ENCODE peak calls at places on chromosome 19, in four cellular contexts. One of them, this sample, is unnamed.

GRCh38 chr19:15935167-15935702 is 906 bp upstream of the CYP4F11 start:
- DNase-seq in body of pancreas: no peak
- DNase-seq in RWPE1: peak
- DNase-seq in activated CD8-positive, alpha-beta T cell treated with anti-CD3 and anti-CD28 coated beads for 36 hours: no peak
- DNase-seq in this sample: no peak

GRCh38 chr19:38035515-38036495 is 128.8 kb downstream of the SIPA1L3 start:
- DNase-seq in body of pancreas: no peak
- DNase-seq in activated CD8-positive, alpha-beta T cell treated with anti-CD3 and anti-CD28 coated beads for 36 hours: no peak
- DNase-seq in RWPE1: no peak
- DNase-seq in this sample: no peak

GRCh38 chr19:38743394-38744297 is 628 bp downstream of the CAPN12 start:
- DNase-seq in RWPE1: no peak
- DNase-seq in body of pancreas: no peak
- DNase-seq in activated CD8-positive, alpha-beta T cell treated with anti-CD3 and anti-CD28 coated beads for 36 hours: no peak
- DNase-seq in this sample: no peak

GRCh38 chr19:51093510-51094345 is 11.0 kb upstream of the KLK14 start:
- DNase-seq in activated CD8-positive, alpha-beta T cell treated with anti-CD3 and anti-CD28 coated beads for 36 hours: no peak
- DNase-seq in body of pancreas: no peak
- DNase-seq in RWPE1: no peak
- DNase-seq in this sample: no peak

GRCh38 chr19:51690359-51691121 is 2.6 kb upstream of the SPACA6 start:
- DNase-seq in RWPE1: no peak
- DNase-seq in activated CD8-positive, alpha-beta T cell treated with anti-CD3 and anti-CD28 coated beads for 36 hours: peak
- DNase-seq in body of pancreas: peak
- DNase-seq in this sample: peak

GRCh38 chr19:57620673-57621348 is 6.8 kb downstream of the ZNF134 start:
- DNase-seq in activated CD8-positive, alpha-beta T cell treated with anti-CD3 and anti-CD28 coated beads for 36 hours: no peak
- DNase-seq in body of pancreas: no peak
- DNase-seq in RWPE1: no peak
- DNase-seq in this sample: no peak

GRCh38 chr19:42124386-42124901 is 7.8 kb downstream of the POU2F2 start:
- DNase-seq in body of pancreas: no peak
- DNase-seq in activated CD8-positive, alpha-beta T cell treated with anti-CD3 and anti-CD28 coated beads for 36 hours: no peak
- DNase-seq in RWPE1: no peak
- DNase-seq in this sample: no peak

GRCh38 chr19:58009666-58010301 is 7.2 kb upstream of the ZNF606 start:
- DNase-seq in body of pancreas: peak
- DNase-seq in RWPE1: peak
- DNase-seq in activated CD8-positive, alpha-beta T cell treated with anti-CD3 and anti-CD28 coated beads for 36 hours: peak
- DNase-seq in this sample: no peak

GRCh38 chr19:16836115-16836905 is 7.1 kb downstream of the SIN3B start:
- DNase-seq in body of pancreas: peak
- DNase-seq in RWPE1: no peak
- DNase-seq in activated CD8-positive, alpha-beta T cell treated with anti-CD3 and anti-CD28 coated beads for 36 hours: peak
- DNase-seq in this sample: no peak

GRCh38 chr19:34676697-34677385 is at the start of gene SCGB2B2:
- DNase-seq in RWPE1: peak
- DNase-seq in body of pancreas: no peak
- DNase-seq in activated CD8-positive, alpha-beta T cell treated with anti-CD3 and anti-CD28 coated beads for 36 hours: peak
- DNase-seq in this sample: no peak

GRCh38 chr19:45607071-45608029 is 5.3 kb upstream of the GPR4 start:
- DNase-seq in RWPE1: peak
- DNase-seq in body of pancreas: peak
- DNase-seq in activated CD8-positive, alpha-beta T cell treated with anti-CD3 and anti-CD28 coated beads for 36 hours: peak
- DNase-seq in this sample: peak

GRCh38 chr19:7512400-7512851 is 3.5 kb upstream of the ZNF358 start:
- DNase-seq in activated CD8-positive, alpha-beta T cell treated with anti-CD3 and anti-CD28 coated beads for 36 hours: no peak
- DNase-seq in RWPE1: no peak
- DNase-seq in body of pancreas: no peak
- DNase-seq in this sample: no peak

GRCh38 chr19:2477732-2478191 is 1.8 kb downstream of the GADD45B start:
- DNase-seq in body of pancreas: no peak
- DNase-seq in activated CD8-positive, alpha-beta T cell treated with anti-CD3 and anti-CD28 coated beads for 36 hours: peak
- DNase-seq in RWPE1: no peak
- DNase-seq in this sample: no peak

GRCh38 chr19:38739440-38740251 is 4.6 kb downstream of the CAPN12 start:
- DNase-seq in RWPE1: no peak
- DNase-seq in activated CD8-positive, alpha-beta T cell treated with anti-CD3 and anti-CD28 coated beads for 36 hours: peak
- DNase-seq in body of pancreas: no peak
- DNase-seq in this sample: no peak

GRCh38 chr19:16893686-16893990 is 4.8 kb downstream of the F2RL3 start:
- DNase-seq in RWPE1: no peak
- DNase-seq in body of pancreas: no peak
- DNase-seq in activated CD8-positive, alpha-beta T cell treated with anti-CD3 and anti-CD28 coated beads for 36 hours: no peak
- DNase-seq in this sample: no peak

GRCh38 chr19:7307590-7308218 is 13.5 kb upstream of the INSR start:
- DNase-seq in activated CD8-positive, alpha-beta T cell treated with anti-CD3 and anti-CD28 coated beads for 36 hours: no peak
- DNase-seq in body of pancreas: no peak
- DNase-seq in RWPE1: no peak
- DNase-seq in this sample: no peak

GRCh38 chr19:33796164-33797100 is at the start of gene KCTD15:
- DNase-seq in body of pancreas: peak
- DNase-seq in activated CD8-positive, alpha-beta T cell treated with anti-CD3 and anti-CD28 coated beads for 36 hours: peak
- DNase-seq in RWPE1: no peak
- DNase-seq in this sample: peak

GRCh38 chr19:48194041-48194871 is 23.8 kb downstream of the ZSWIM9 start:
- DNase-seq in RWPE1: no peak
- DNase-seq in activated CD8-positive, alpha-beta T cell treated with anti-CD3 and anti-CD28 coated beads for 36 hours: peak
- DNase-seq in body of pancreas: peak
- DNase-seq in this sample: peak

GRCh38 chr19:52673014-52673413 is 34.9 kb upstream of the ZNF83 start:
- DNase-seq in body of pancreas: no peak
- DNase-seq in RWPE1: no peak
- DNase-seq in activated CD8-positive, alpha-beta T cell treated with anti-CD3 and anti-CD28 coated beads for 36 hours: no peak
- DNase-seq in this sample: no peak

GRCh38 chr19:39389621-39390414 is 1.1 kb downstream of the PAF1 start:
- DNase-seq in activated CD8-positive, alpha-beta T cell treated with anti-CD3 and anti-CD28 coated beads for 36 hours: no peak
- DNase-seq in RWPE1: no peak
- DNase-seq in body of pancreas: no peak
- DNase-seq in this sample: no peak

GRCh38 chr19:34254552-34255432 is at the start of gene GARRE1:
- DNase-seq in RWPE1: peak
- DNase-seq in body of pancreas: peak
- DNase-seq in activated CD8-positive, alpha-beta T cell treated with anti-CD3 and anti-CD28 coated beads for 36 hours: peak
- DNase-seq in this sample: peak

GRCh38 chr19:17725422-17726078 is 6.3 kb downstream of the MAP1S start:
- DNase-seq in body of pancreas: no peak
- DNase-seq in activated CD8-positive, alpha-beta T cell treated with anti-CD3 and anti-CD28 coated beads for 36 hours: peak
- DNase-seq in RWPE1: no peak
- DNase-seq in this sample: no peak

GRCh38 chr19:52585101-52585500 is 15.0 kb downstream of the ZNF701 start:
- DNase-seq in activated CD8-positive, alpha-beta T cell treated with anti-CD3 and anti-CD28 coated beads for 36 hours: no peak
- DNase-seq in RWPE1: no peak
- DNase-seq in body of pancreas: no peak
- DNase-seq in this sample: no peak

GRCh38 chr19:31350693-31351211 is 1.5 kb upstream of the TSHZ3 start:
- DNase-seq in body of pancreas: peak
- DNase-seq in RWPE1: no peak
- DNase-seq in activated CD8-positive, alpha-beta T cell treated with anti-CD3 and anti-CD28 coated beads for 36 hours: peak
- DNase-seq in this sample: peak

GRCh38 chr19:38665950-38666661 is 18.7 kb downstream of the ACTN4 start:
- DNase-seq in activated CD8-positive, alpha-beta T cell treated with anti-CD3 and anti-CD28 coated beads for 36 hours: no peak
- DNase-seq in RWPE1: no peak
- DNase-seq in body of pancreas: peak
- DNase-seq in this sample: peak

GRCh38 chr19:54297759-54298305 is 15.1 kb downstream of the LILRA5 start:
- DNase-seq in activated CD8-positive, alpha-beta T cell treated with anti-CD3 and anti-CD28 coated beads for 36 hours: no peak
- DNase-seq in body of pancreas: no peak
- DNase-seq in RWPE1: no peak
- DNase-seq in this sample: no peak

GRCh38 chr19:28213476-28214082 is 999.4 kb downstream of the UQCRFS1 start:
- DNase-seq in body of pancreas: no peak
- DNase-seq in activated CD8-positive, alpha-beta T cell treated with anti-CD3 and anti-CD28 coated beads for 36 hours: peak
- DNase-seq in RWPE1: no peak
- DNase-seq in this sample: no peak

GRCh38 chr19:38173324-38174041 is 50.5 kb downstream of the DPF1 start:
- DNase-seq in activated CD8-positive, alpha-beta T cell treated with anti-CD3 and anti-CD28 coated beads for 36 hours: no peak
- DNase-seq in body of pancreas: peak
- DNase-seq in RWPE1: peak
- DNase-seq in this sample: no peak

GRCh38 chr19:38780443-38780842 is 7.1 kb upstream of the LGALS7 start:
- DNase-seq in RWPE1: no peak
- DNase-seq in activated CD8-positive, alpha-beta T cell treated with anti-CD3 and anti-CD28 coated beads for 36 hours: no peak
- DNase-seq in body of pancreas: no peak
- DNase-seq in this sample: no peak

GRCh38 chr19:4748185-4748584 is 24.5 kb upstream of the DPP9 start:
- DNase-seq in RWPE1: no peak
- DNase-seq in body of pancreas: no peak
- DNase-seq in activated CD8-positive, alpha-beta T cell treated with anti-CD3 and anti-CD28 coated beads for 36 hours: no peak
- DNase-seq in this sample: no peak

DNA sequence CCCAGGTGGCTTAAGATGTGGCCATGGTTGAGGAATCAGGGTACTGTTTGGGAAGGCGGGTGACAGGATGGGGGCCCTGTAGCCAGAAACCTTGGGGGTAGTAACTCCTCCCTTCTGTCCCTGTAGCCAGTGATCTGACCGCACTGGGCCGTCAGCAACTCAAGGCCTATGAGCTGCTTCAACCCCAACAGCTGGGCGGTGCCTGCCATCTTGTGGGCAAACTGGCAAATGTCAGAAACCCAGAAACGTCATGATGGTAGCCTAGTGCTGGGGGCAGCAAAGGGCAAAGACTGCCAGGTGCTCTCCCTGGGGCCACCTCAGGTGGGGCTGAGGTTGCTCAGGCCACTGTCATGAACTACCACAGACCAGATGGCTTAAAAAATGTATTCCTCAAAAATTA is 3.5 kb downstream of the COPE start:
- DNase-seq in RWPE1: no peak
- DNase-seq in activated CD8-positive, alpha-beta T cell treated with anti-CD3 and anti-CD28 coated beads for 36 hours: peak
- DNase-seq in body of pancreas: peak
- DNase-seq in this sample: peak
- TF ChIP-seq CTCF in RWPE1: no peak
- TF ChIP-seq CTCF in activated CD8-positive, alpha-beta T cell treated with anti-CD3 and anti-CD28 coated beads for 36 hours: peak
- TF ChIP-seq CTCF in body of pancreas: peak
- TF ChIP-seq CTCF in this sample: peak

GRCh38 chr19:23403024-23403423 is 7.8 kb upstream of the ZNF91 start:
- DNase-seq in RWPE1: no peak
- DNase-seq in body of pancreas: no peak
- DNase-seq in activated CD8-positive, alpha-beta T cell treated with anti-CD3 and anti-CD28 coated beads for 36 hours: no peak
- DNase-seq in this sample: no peak

GRCh38 chr19:23402388-23402787 is 7.1 kb upstream of the ZNF91 start:
- DNase-seq in body of pancreas: no peak
- DNase-seq in activated CD8-positive, alpha-beta T cell treated with anti-CD3 and anti-CD28 coated beads for 36 hours: peak
- DNase-seq in RWPE1: no peak
- DNase-seq in this sample: no peak

GRCh38 chr19:23404676-23405075 is 9.4 kb upstream of the ZNF91 start:
- DNase-seq in body of pancreas: no peak
- DNase-seq in activated CD8-positive, alpha-beta T cell treated with anti-CD3 and anti-CD28 coated beads for 36 hours: no peak
- DNase-seq in RWPE1: no peak
- DNase-seq in this sample: no peak

GRCh38 chr19:23401086-23401485 is 5.8 kb upstream of the ZNF91 start:
- DNase-seq in activated CD8-positive, alpha-beta T cell treated with anti-CD3 and anti-CD28 coated beads for 36 hours: no peak
- DNase-seq in RWPE1: no peak
- DNase-seq in body of pancreas: no peak
- DNase-seq in this sample: no peak

DNA sequence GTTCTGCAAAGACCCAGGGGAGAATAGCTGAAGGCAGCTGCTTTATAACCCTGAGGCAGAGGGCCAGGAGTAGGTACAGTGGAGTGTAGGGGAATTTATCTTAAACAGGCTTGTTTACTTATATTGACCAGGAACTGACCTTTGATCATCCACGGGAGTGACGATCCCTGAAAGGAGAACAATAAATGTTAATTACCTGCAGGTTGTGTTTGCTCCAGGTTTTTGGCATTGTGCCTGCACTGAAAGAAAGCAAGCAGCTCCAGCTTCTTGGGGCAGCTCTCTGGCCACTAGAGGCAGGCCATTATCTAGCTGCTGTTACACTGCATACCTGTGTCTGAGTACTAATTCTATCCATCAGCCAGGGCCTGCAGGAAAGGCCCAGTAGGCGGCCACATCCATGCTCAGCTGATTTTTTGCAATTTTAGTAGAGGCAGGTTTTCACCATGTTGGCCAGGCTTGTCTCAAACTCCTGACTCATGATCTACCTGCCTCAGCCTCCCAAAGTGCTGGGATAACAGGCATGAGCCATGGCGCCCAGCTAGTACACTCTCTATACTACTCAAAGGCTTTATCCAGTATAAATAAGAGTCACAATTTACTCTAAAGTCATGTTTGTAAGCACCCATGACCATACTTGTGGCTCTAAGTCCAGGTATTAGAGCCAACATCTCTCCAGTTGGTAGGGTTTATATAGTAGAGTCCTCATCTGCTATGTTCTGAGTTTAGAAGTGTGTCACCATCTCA is 8.5 kb upstream of the ZNF91 start:
- DNase-seq in RWPE1: no peak
- DNase-seq in body of pancreas: peak
- DNase-seq in activated CD8-positive, alpha-beta T cell treated with anti-CD3 and anti-CD28 coated beads for 36 hours: no peak
- DNase-seq in this sample: no peak
- TF ChIP-seq CTCF in RWPE1: no peak
- TF ChIP-seq CTCF in body of pancreas: peak
- TF ChIP-seq CTCF in activated CD8-positive, alpha-beta T cell treated with anti-CD3 and anti-CD28 coated beads for 36 hours: no peak
- TF ChIP-seq CTCF in this sample: no peak

DNA sequence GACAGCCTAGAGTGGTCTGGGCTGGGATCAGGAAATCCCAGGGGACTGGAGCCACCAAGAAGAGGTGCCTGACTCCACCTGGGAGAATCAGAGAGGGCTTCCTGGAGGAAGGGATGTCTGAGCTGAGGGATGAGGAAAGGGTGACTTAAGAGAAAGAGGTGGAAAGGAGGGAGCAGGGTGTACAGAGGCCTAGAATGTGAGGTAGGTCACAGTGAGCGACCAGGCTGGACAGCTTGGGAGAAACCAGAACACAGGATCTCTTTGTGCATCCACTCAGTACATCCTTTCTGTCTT is 1.0 kb downstream of the TBCB start:
- DNase-seq in RWPE1: no peak
- DNase-seq in body of pancreas: no peak
- DNase-seq in activated CD8-positive, alpha-beta T cell treated with anti-CD3 and anti-CD28 coated beads for 36 hours: no peak
- DNase-seq in this sample: no peak
- TF ChIP-seq CTCF in RWPE1: no peak
- TF ChIP-seq CTCF in body of pancreas: no peak
- TF ChIP-seq CTCF in activated CD8-positive, alpha-beta T cell treated with anti-CD3 and anti-CD28 coated beads for 36 hours: no peak
- TF ChIP-seq CTCF in this sample: no peak

DNA sequence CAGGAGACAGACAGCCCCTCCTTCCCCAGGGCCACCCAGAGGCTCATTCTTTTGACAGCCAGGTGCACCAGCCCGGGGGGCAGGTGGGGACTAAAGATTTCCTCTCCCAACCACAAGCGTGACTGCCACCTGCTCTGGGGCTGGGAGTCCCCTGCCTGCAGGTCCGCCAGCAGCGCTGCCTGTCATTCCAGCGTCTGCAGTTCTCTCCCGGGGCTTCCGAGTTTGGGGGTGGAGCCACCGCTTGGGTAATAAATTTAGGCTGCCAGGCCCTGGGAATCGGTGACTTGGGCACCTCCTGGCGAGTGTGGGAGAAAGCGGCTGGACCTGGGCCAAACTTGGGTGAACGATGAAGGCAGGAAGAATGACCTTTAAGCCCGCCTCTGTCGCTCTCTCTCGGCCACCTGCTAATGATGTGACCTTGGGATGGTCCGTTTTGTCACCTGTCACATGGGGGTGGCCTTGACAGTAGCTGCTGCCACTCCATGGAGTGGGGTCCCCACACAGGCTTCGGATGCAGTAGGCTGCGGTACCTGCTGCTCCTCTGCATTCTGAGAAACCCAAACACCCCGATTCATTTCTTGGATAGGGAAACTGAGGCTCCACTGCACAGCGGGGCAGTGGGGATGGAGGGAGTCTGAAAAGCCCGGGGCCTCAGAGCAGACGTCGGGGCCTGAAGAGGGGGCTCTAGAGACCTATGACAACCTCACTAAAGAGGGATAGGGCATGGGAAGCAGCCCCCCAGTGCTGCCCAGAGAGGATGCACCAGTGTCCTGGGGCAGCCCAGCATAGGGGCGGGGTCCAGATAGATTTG is 12.8 kb downstream of the FUT6 start:
- DNase-seq in body of pancreas: peak
- DNase-seq in RWPE1: peak
- DNase-seq in activated CD8-positive, alpha-beta T cell treated with anti-CD3 and anti-CD28 coated beads for 36 hours: peak
- DNase-seq in this sample: no peak
- TF ChIP-seq CTCF in body of pancreas: peak
- TF ChIP-seq CTCF in RWPE1: peak
- TF ChIP-seq CTCF in activated CD8-positive, alpha-beta T cell treated with anti-CD3 and anti-CD28 coated beads for 36 hours: no peak
- TF ChIP-seq CTCF in this sample: no peak